ENCODE peak calls at places on chromosomes 2 and 18, in seven cellular contexts. Z, A, B, E, U, G and O are unnamed samples.

GRCh38 chr2:101883860-101884259 is 107.9 kb upstream of the IL1R2 start:
- DNase-seq in Z (no peak), E (peak; percentile 78), B (peak; percentile 51), U (no peak), A (no peak), G (no peak), O (peak; percentile 66)

GRCh38 chr18:46627136-46627535 is 29.9 kb downstream of the LOXHD1 start:
- DNase-seq in A (no peak), U (no peak), E (no peak), Z (no peak), G (no peak), B (no peak), O (no peak)

GRCh38 chr2:96897491-96898134 is 27.7 kb upstream of the SEMA4C start:
- DNase-seq in Z (no peak), A (no peak), B (no peak), G (no peak), E (peak; percentile 44), U (no peak), O (no peak)

GRCh38 chr18:48375150-48375790 is 33.9 kb downstream of the ZBTB7C start:
- DNase-seq in E (no peak), U (no peak), A (no peak), Z (no peak), G (no peak), B (no peak), O (no peak)

GRCh38 chr2:238060096-238060541 is 682 bp upstream of the SCLY start:
- DNase-seq in Z (no peak), E (no peak), B (no peak), A (no peak), G (no peak), U (no peak), O (no peak)

GRCh38 chr18:78849458-78849857 is 130.2 kb upstream of the SALL3 start:
- DNase-seq in E (no peak), A (no peak), Z (no peak), U (no peak), B (no peak), G (no peak), O (no peak)

GRCh38 chr2:202109737-202110184 is 36.7 kb downstream of the KIAA2012 start:
- DNase-seq in A (no peak), U (peak; percentile 71), E (peak; percentile 72), G (no peak), B (no peak), Z (no peak), O (peak; percentile 74)

GRCh38 chr2:88481937-88482336 is 29.4 kb upstream of the FOXI3 start:
- DNase-seq in A (no peak), G (peak; percentile 10), U (no peak), B (no peak), Z (no peak), E (peak; percentile 37), O (no peak)

GRCh38 chr2:174326880-174327558 is 7.7 kb upstream of the SP9 start:
- DNase-seq in Z (no peak), U (no peak), G (no peak), E (no peak), B (no peak), A (peak; percentile 57), O (no peak)

GRCh38 chr18:43620936-43621335 is 343.6 kb upstream of the SYT4 start:
- DNase-seq in A (no peak), B (no peak), G (no peak), U (no peak), Z (no peak), E (peak; percentile 50), O (peak; percentile 53)

GRCh38 chr2:71683070-71683469 is 229.7 kb downstream of the DYSF start:
- DNase-seq in B (no peak), U (no peak), E (no peak), A (no peak), Z (no peak), G (no peak), O (no peak)

GRCh38 chr18:35605686-35606417 is 24.3 kb downstream of the GALNT1 start:
- DNase-seq in U (no peak), G (no peak), Z (no peak), E (peak; percentile 11), A (no peak), B (no peak), O (no peak)